ENCODE peak calls at places on chromosomes 16 and 17, in four cellular contexts. One of them, this sample, is unnamed.
A peak's percentile ranks its signal among the peaks of the same experiment; 100 is the strongest.

GRCh38 chr16:9123871-9124270 is 32.4 kb downstream of the HAPSTR1 start:
- DNase-seq in endothelial cell of umbilical vein: no peak
- DNase-seq in aorta: peak; percentile 81
- DNase-seq in GM23338: no peak
- DNase-seq in this sample: no peak

GRCh38 chr17:29155235-29155965 is 24.8 kb downstream of the MYO18A start:
- DNase-seq in endothelial cell of umbilical vein: peak; percentile 66
- DNase-seq in aorta: peak; percentile 79
- DNase-seq in GM23338: no peak
- DNase-seq in this sample: peak; percentile 63

GRCh38 chr16:19916064-19916463 is 31.4 kb upstream of the GPRC5B start:
- DNase-seq in endothelial cell of umbilical vein: no peak
- DNase-seq in aorta: no peak
- DNase-seq in GM23338: no peak
- DNase-seq in this sample: no peak

GRCh38 chr17:50661348-50661747 is 26.7 kb downstream of the ABCC3 start:
- DNase-seq in endothelial cell of umbilical vein: no peak
- DNase-seq in aorta: no peak
- DNase-seq in GM23338: no peak
- DNase-seq in this sample: no peak

GRCh38 chr16:54938351-54939346 is 8.0 kb downstream of the IRX5 start:
- DNase-seq in endothelial cell of umbilical vein: peak; percentile 44
- DNase-seq in aorta: no peak
- DNase-seq in GM23338: peak; percentile 57
- DNase-seq in this sample: peak; percentile 72

GRCh38 chr16:8370374-8371015 is 219.8 kb downstream of the TMEM114 start:
- DNase-seq in endothelial cell of umbilical vein: no peak
- DNase-seq in aorta: no peak
- DNase-seq in GM23338: peak; percentile 27
- DNase-seq in this sample: no peak

GRCh38 chr16:49278944-49279725 is 2.5 kb downstream of the CBLN1 start:
- DNase-seq in endothelial cell of umbilical vein: no peak
- DNase-seq in aorta: no peak
- DNase-seq in GM23338: peak; percentile 62
- DNase-seq in this sample: peak; percentile 60

GRCh38 chr17:73595068-73595865 is 49.0 kb downstream of the SDK2 start:
- DNase-seq in endothelial cell of umbilical vein: no peak
- DNase-seq in aorta: no peak
- DNase-seq in GM23338: peak; percentile 72
- DNase-seq in this sample: peak; percentile 98

GRCh38 chr17:74037320-74037719 is 166.2 kb upstream of the RPL38 start:
- DNase-seq in endothelial cell of umbilical vein: no peak
- DNase-seq in aorta: no peak
- DNase-seq in GM23338: peak; percentile 5
- DNase-seq in this sample: no peak

GRCh38 chr17:40779181-40779909 is 3.0 kb downstream of the KRT27 start:
- DNase-seq in endothelial cell of umbilical vein: no peak
- DNase-seq in aorta: no peak
- DNase-seq in GM23338: peak; percentile 71
- DNase-seq in this sample: no peak

GRCh38 chr16:16021988-16022682 is 72.7 kb downstream of the ABCC1 start:
- DNase-seq in endothelial cell of umbilical vein: peak; percentile 96
- DNase-seq in aorta: peak; percentile 97
- DNase-seq in GM23338: no peak
- DNase-seq in this sample: peak; percentile 56

GRCh38 chr16:53754938-53755910 is 51.3 kb downstream of the FTO start:
- DNase-seq in endothelial cell of umbilical vein: no peak
- DNase-seq in aorta: no peak
- DNase-seq in GM23338: no peak
- DNase-seq in this sample: no peak

GRCh38 chr16:86069736-86070298 is 170.9 kb downstream of the IRF8 start:
- DNase-seq in endothelial cell of umbilical vein: no peak
- DNase-seq in aorta: no peak
- DNase-seq in GM23338: no peak
- DNase-seq in this sample: no peak

GRCh38 chr17:49548506-49549310 is 27.0 kb upstream of the NXPH3 start:
- DNase-seq in endothelial cell of umbilical vein: no peak
- DNase-seq in aorta: no peak
- DNase-seq in GM23338: peak; percentile 73
- DNase-seq in this sample: peak; percentile 87

GRCh38 chr17:82449883-82450356 is 632 bp downstream of the CYBC1 start:
- DNase-seq in endothelial cell of umbilical vein: no peak
- DNase-seq in aorta: no peak
- DNase-seq in GM23338: no peak
- DNase-seq in this sample: no peak

GRCh38 chr17:17032131-17032692 is 10.0 kb upstream of the MPRIP start:
- DNase-seq in endothelial cell of umbilical vein: peak; percentile 61
- DNase-seq in aorta: peak; percentile 85
- DNase-seq in GM23338: no peak
- DNase-seq in this sample: peak; percentile 61

GRCh38 chr16:23466162-23466885 is 13.3 kb upstream of the COG7 start:
- DNase-seq in endothelial cell of umbilical vein: peak; percentile 45
- DNase-seq in aorta: peak; percentile 53
- DNase-seq in GM23338: no peak
- DNase-seq in this sample: no peak

GRCh38 chr16:57513371-57514102 is 22.8 kb downstream of the CCDC102A start:
- DNase-seq in endothelial cell of umbilical vein: no peak
- DNase-seq in aorta: no peak
- DNase-seq in GM23338: no peak
- DNase-seq in this sample: peak; percentile 48

GRCh38 chr17:18224428-18225120 is 861 bp upstream of the LLGL1 start:
- DNase-seq in endothelial cell of umbilical vein: no peak
- DNase-seq in aorta: no peak
- DNase-seq in GM23338: peak; percentile 96
- DNase-seq in this sample: peak; percentile 95

GRCh38 chr16:66250686-66251405 is 115.6 kb upstream of the CDH5 start:
- DNase-seq in endothelial cell of umbilical vein: no peak
- DNase-seq in aorta: peak; percentile 69
- DNase-seq in GM23338: peak; percentile 8
- DNase-seq in this sample: no peak

GRCh38 chr16:27458196-27458728 is 56.3 kb downstream of the IL21R start:
- DNase-seq in endothelial cell of umbilical vein: no peak
- DNase-seq in aorta: no peak
- DNase-seq in GM23338: no peak
- DNase-seq in this sample: no peak

GRCh38 chr16:14300631-14301149 is 229.6 kb downstream of the MRTFB start:
- DNase-seq in endothelial cell of umbilical vein: peak; percentile 78
- DNase-seq in aorta: peak; percentile 80
- DNase-seq in GM23338: peak; percentile 70
- DNase-seq in this sample: peak; percentile 51

GRCh38 chr16:23428351-23428750 is 24.6 kb downstream of the COG7 start:
- DNase-seq in endothelial cell of umbilical vein: no peak
- DNase-seq in aorta: no peak
- DNase-seq in GM23338: no peak
- DNase-seq in this sample: no peak

GRCh38 chr16:11042205-11042604 is 97.8 kb downstream of the CLEC16A start:
- DNase-seq in endothelial cell of umbilical vein: no peak
- DNase-seq in aorta: no peak
- DNase-seq in GM23338: no peak
- DNase-seq in this sample: no peak

GRCh38 chr17:54932711-54933110 is 32.1 kb downstream of the TOM1L1 start:
- DNase-seq in endothelial cell of umbilical vein: no peak
- DNase-seq in aorta: no peak
- DNase-seq in GM23338: no peak
- DNase-seq in this sample: no peak

GRCh38 chr16:49491736-49492089 is 118.1 kb downstream of the C16orf78 start:
- DNase-seq in endothelial cell of umbilical vein: peak; percentile 20
- DNase-seq in aorta: peak; percentile 61
- DNase-seq in GM23338: peak; percentile 84
- DNase-seq in this sample: peak; percentile 91

GRCh38 chr17:67148352-67148751 is 96.6 kb downstream of the HELZ start:
- DNase-seq in endothelial cell of umbilical vein: no peak
- DNase-seq in aorta: no peak
- DNase-seq in GM23338: no peak
- DNase-seq in this sample: no peak

GRCh38 chr17:72634621-72635020 is 457.9 kb downstream of the SLC39A11 start:
- DNase-seq in endothelial cell of umbilical vein: no peak
- DNase-seq in aorta: no peak
- DNase-seq in GM23338: no peak
- DNase-seq in this sample: no peak

GRCh38 chr17:75842963-75843576 is 1.1 kb downstream of the UNC13D start:
- DNase-seq in endothelial cell of umbilical vein: no peak
- DNase-seq in aorta: no peak
- DNase-seq in GM23338: no peak
- DNase-seq in this sample: no peak

GRCh38 chr17:21104608-21105007 is 22.2 kb upstream of the DHRS7B start:
- DNase-seq in endothelial cell of umbilical vein: no peak
- DNase-seq in aorta: no peak
- DNase-seq in GM23338: no peak
- DNase-seq in this sample: no peak

GRCh38 chr17:82063424-82064415 is 1.9 kb downstream of the DUS1L start:
- DNase-seq in endothelial cell of umbilical vein: no peak
- DNase-seq in aorta: no peak
- DNase-seq in GM23338: no peak
- DNase-seq in this sample: no peak

GRCh38 chr16:83887564-83887963 is 11.4 kb upstream of the MLYCD start:
- DNase-seq in endothelial cell of umbilical vein: no peak
- DNase-seq in aorta: no peak
- DNase-seq in GM23338: no peak
- DNase-seq in this sample: no peak

GRCh38 chr17:34503804-34504203 is 75.6 kb upstream of the TMEM132E start:
- DNase-seq in endothelial cell of umbilical vein: no peak
- DNase-seq in aorta: peak; percentile 73
- DNase-seq in GM23338: no peak
- DNase-seq in this sample: no peak

GRCh38 chr16:29308644-29309546 is 97.6 kb downstream of the NPIPB11 start:
- DNase-seq in endothelial cell of umbilical vein: no peak
- DNase-seq in aorta: no peak
- DNase-seq in GM23338: no peak
- DNase-seq in this sample: no peak

GRCh38 chr16:88588754-88589153 is 18.6 kb downstream of the ZC3H18 start:
- DNase-seq in endothelial cell of umbilical vein: no peak
- DNase-seq in aorta: no peak
- DNase-seq in GM23338: no peak
- DNase-seq in this sample: no peak
- H3K4me3 ChIP-seq in endothelial cell of umbilical vein: no peak overlapping the region
- H3K4me3 ChIP-seq in aorta: no peak overlapping the region
- H3K4me3 ChIP-seq in GM23338: no peak overlapping the region
- H3K4me3 ChIP-seq in this sample: no peak overlapping the region

GRCh38 chr16:72101195-72101594 is 7.5 kb downstream of the DHX38 start:
- DNase-seq in endothelial cell of umbilical vein: no peak
- DNase-seq in aorta: no peak
- DNase-seq in GM23338: no peak
- DNase-seq in this sample: no peak

GRCh38 chr16:72108353-72109102 is 14.9 kb downstream of the DHX38 start:
- DNase-seq in endothelial cell of umbilical vein: no peak
- DNase-seq in aorta: no peak
- DNase-seq in GM23338: no peak
- DNase-seq in this sample: no peak

GRCh38 chr16:72105978-72106377 is 12.3 kb downstream of the DHX38 start:
- DNase-seq in endothelial cell of umbilical vein: no peak
- DNase-seq in aorta: no peak
- DNase-seq in GM23338: no peak
- DNase-seq in this sample: peak; percentile 42

GRCh38 chr16:72107371-72107770 is 13.7 kb downstream of the DHX38 start:
- DNase-seq in endothelial cell of umbilical vein: no peak
- DNase-seq in aorta: peak; percentile 34
- DNase-seq in GM23338: no peak
- DNase-seq in this sample: no peak

DNA sequence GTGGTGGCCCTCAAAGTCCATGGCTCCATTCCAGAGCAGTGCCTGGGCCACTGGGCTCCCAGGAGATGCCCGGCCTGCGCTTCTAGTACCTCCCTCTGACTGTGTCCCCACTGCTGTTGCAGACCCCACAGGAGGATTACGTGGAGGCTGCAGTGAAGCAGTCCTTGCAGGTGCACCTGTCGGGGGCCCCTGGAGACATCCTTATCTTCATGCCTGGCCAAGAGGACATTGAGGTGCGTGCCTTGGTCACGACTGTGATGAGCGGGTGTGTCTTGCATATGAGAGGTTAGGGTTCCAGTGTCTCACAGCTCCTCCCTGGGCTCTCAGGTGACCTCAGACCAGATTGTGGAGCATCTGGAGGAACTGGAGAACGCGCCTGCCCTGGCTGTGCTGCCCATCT is 11.3 kb downstream of the DHX38 start:
- DNase-seq in endothelial cell of umbilical vein: no peak
- DNase-seq in aorta: no peak
- DNase-seq in GM23338: no peak
- DNase-seq in this sample: no peak
- H3K36me3 ChIP-seq in endothelial cell of umbilical vein: peaks cover 31% of the 10 kb centered on the region
- H3K36me3 ChIP-seq in aorta: peaks cover 2% of the 10 kb centered on the region
- H3K36me3 ChIP-seq in GM23338: peaks cover 36% of the 10 kb centered on the region
- H3K36me3 ChIP-seq in this sample: peaks cover 63% of the 10 kb centered on the region

DNA sequence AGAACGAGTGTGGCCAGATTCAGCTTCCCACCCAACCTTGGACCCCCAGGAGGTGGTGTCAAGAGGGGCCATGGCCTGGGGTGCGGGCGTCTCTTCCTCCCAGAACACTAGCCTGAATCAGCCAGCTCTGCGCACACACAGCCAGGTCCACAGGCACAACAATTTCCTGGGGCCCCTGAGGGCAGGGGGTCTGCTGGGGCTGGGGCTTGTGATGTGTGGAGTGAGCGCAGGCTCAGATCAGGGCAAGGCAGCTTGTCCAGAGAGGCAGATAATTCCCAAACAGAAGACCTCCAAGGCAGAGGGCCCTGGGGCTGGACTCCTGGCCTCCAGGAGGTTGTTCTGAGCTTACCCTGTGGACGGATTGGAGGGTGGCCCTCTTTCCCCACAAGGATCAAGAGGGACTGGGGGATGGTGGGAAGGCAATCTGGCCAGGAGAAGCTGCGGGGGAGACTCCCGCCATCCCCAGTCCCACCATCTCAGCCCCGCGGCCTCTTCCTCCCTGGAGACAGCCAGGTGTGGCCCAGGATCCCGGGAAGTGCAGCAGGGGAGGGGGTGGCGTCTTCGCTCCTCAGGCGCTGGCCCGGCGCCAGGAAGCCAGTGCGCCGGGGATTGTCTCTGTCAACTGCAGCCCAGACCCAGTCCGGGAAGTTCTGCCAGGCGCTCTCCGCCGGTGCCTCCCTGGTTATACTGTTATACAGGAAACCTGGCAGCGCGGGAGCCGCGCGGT is 52.0 kb upstream of the AMZ2 start:
- DNase-seq in endothelial cell of umbilical vein: no peak
- DNase-seq in aorta: no peak
- DNase-seq in GM23338: peak; percentile 78
- DNase-seq in this sample: peak; percentile 84
- H3K27me3 ChIP-seq in endothelial cell of umbilical vein: peaks cover 46% of the 10 kb centered on the region
- H3K27me3 ChIP-seq in aorta: no peaks in the 10 kb centered on the region
- H3K27me3 ChIP-seq in GM23338: peaks cover 90% of the 10 kb centered on the region
- H3K27me3 ChIP-seq in this sample: peaks cover 66% of the 10 kb centered on the region

GRCh38 chr16:72956124-72957064 is 91.5 kb downstream of the ZFHX3 start:
- DNase-seq in endothelial cell of umbilical vein: no peak
- DNase-seq in aorta: no peak
- DNase-seq in GM23338: no peak
- DNase-seq in this sample: no peak

GRCh38 chr16:72948238-72948559 is 99.7 kb downstream of the ZFHX3 start:
- DNase-seq in endothelial cell of umbilical vein: no peak
- DNase-seq in aorta: no peak
- DNase-seq in GM23338: no peak
- DNase-seq in this sample: no peak

GRCh38 chr16:72951916-72952315 is 96.0 kb downstream of the ZFHX3 start:
- DNase-seq in endothelial cell of umbilical vein: no peak
- DNase-seq in aorta: no peak
- DNase-seq in GM23338: no peak
- DNase-seq in this sample: no peak

GRCh38 chr16:72950669-72951068 is 97.3 kb downstream of the ZFHX3 start:
- DNase-seq in endothelial cell of umbilical vein: no peak
- DNase-seq in aorta: no peak
- DNase-seq in GM23338: no peak
- DNase-seq in this sample: no peak

GRCh38 chr16:72952404-72953301 is 95.3 kb downstream of the ZFHX3 start:
- DNase-seq in endothelial cell of umbilical vein: no peak
- DNase-seq in aorta: no peak
- DNase-seq in GM23338: no peak
- DNase-seq in this sample: no peak
- H3K4me3 ChIP-seq in endothelial cell of umbilical vein: no peak overlapping the region
- H3K4me3 ChIP-seq in aorta: no peak overlapping the region
- H3K4me3 ChIP-seq in GM23338: no peak overlapping the region
- H3K4me3 ChIP-seq in this sample: no peak overlapping the region

This sample was measured in H7.